ENCODE peak calls at places on chromosomes 13 and 19, in four cellular contexts. One of them, this sample, is unnamed.

GRCh38 chr19:41166888-41167804 is 25.9 kb upstream of the CYP2S1 start:
- DNase-seq in effector memory CD4-positive, alpha-beta T cell: no peak
- DNase-seq in cardiac muscle cell: no peak
- DNase-seq in tibial artery: no peak
- DNase-seq in this sample: no peak

GRCh38 chr13:113548171-113548641 is 36.3 kb upstream of the TFDP1 start:
- DNase-seq in effector memory CD4-positive, alpha-beta T cell: no peak
- DNase-seq in cardiac muscle cell: no peak
- DNase-seq in tibial artery: no peak
- DNase-seq in this sample: no peak

GRCh38 chr19:10473192-10473591 is 30.0 kb downstream of the KEAP1 start:
- DNase-seq in effector memory CD4-positive, alpha-beta T cell: no peak
- DNase-seq in cardiac muscle cell: no peak
- DNase-seq in tibial artery: no peak
- DNase-seq in this sample: no peak

GRCh38 chr13:72864142-72865035 is 82.5 kb downstream of the PIBF1 start:
- DNase-seq in effector memory CD4-positive, alpha-beta T cell: no peak
- DNase-seq in cardiac muscle cell: no peak
- DNase-seq in tibial artery: no peak
- DNase-seq in this sample: no peak

GRCh38 chr19:28164214-28164613 is 1048.7 kb downstream of the UQCRFS1 start:
- DNase-seq in effector memory CD4-positive, alpha-beta T cell: no peak
- DNase-seq in cardiac muscle cell: peak; percentile 36
- DNase-seq in tibial artery: no peak
- DNase-seq in this sample: no peak

GRCh38 chr13:43805071-43805468 is 18.3 kb upstream of the ENOX1 start:
- DNase-seq in effector memory CD4-positive, alpha-beta T cell: no peak
- DNase-seq in cardiac muscle cell: no peak
- DNase-seq in tibial artery: no peak
- DNase-seq in this sample: peak; percentile 50

GRCh38 chr19:34595683-34596082 is 81.3 kb downstream of the SCGB2B2 start:
- DNase-seq in effector memory CD4-positive, alpha-beta T cell: no peak
- DNase-seq in cardiac muscle cell: no peak
- DNase-seq in tibial artery: no peak
- DNase-seq in this sample: no peak

GRCh38 chr19:41521860-41522555 is 54.0 kb upstream of the CEACAM21 start:
- DNase-seq in effector memory CD4-positive, alpha-beta T cell: peak; percentile 27
- DNase-seq in cardiac muscle cell: peak; percentile 2
- DNase-seq in tibial artery: no peak
- DNase-seq in this sample: no peak

GRCh38 chr19:13118424-13119193 is 545 bp downstream of the NACC1 start:
- DNase-seq in effector memory CD4-positive, alpha-beta T cell: peak; percentile 28
- DNase-seq in cardiac muscle cell: peak; percentile 84
- DNase-seq in tibial artery: no peak
- DNase-seq in this sample: no peak
- H3K4me1 ChIP-seq in effector memory CD4-positive, alpha-beta T cell: peaks cover 36% of the 10 kb centered on the region
- H3K4me1 ChIP-seq in cardiac muscle cell: peaks cover 11% of the 10 kb centered on the region
- H3K4me1 ChIP-seq in tibial artery: no peaks in the 10 kb centered on the region
- H3K4me1 ChIP-seq in this sample: peaks cover 26% of the 10 kb centered on the region

DNA sequence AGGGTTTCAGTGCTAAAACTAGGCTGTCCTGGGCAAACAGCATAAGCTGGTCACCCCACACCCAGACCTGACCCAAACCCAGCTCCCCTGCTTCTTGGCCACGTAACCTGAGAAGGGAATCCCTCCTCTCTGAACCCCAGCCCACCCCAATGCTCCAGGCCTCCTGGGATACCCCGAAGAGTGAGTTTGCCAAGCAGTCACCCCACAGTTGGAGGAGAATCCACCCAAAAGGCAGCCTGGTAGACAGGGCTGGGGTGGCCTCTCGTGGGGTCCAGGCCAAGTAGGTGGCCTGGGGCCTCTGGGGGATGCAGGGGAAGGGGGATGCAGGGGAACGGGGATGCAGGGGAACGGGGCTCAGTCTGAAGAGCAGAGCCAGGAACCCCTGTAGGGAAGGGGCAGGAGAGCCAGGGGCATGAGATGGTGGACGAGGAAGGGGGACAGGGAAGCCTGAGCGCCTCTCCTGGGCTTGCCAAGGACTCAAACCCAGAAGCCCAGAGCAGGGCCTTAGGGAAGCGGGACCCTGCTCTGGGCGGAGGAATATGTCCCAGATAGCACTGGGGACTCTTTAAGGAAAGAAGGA is 2.8 kb downstream of the PPP1R12C start:
- DNase-seq in effector memory CD4-positive, alpha-beta T cell: no peak
- DNase-seq in cardiac muscle cell: no peak
- DNase-seq in tibial artery: no peak
- DNase-seq in this sample: no peak
- H3K27ac ChIP-seq in effector memory CD4-positive, alpha-beta T cell: no peak overlapping the region
- H3K27ac ChIP-seq in cardiac muscle cell: no peak overlapping the region
- H3K27ac ChIP-seq in tibial artery: peak overlapping the region; percentile 92
- H3K27ac ChIP-seq in this sample: no peak overlapping the region

GRCh38 chr13:35769812-35770211 is 293.3 kb upstream of the MAB21L1 start:
- DNase-seq in effector memory CD4-positive, alpha-beta T cell: no peak
- DNase-seq in cardiac muscle cell: no peak
- DNase-seq in tibial artery: no peak
- DNase-seq in this sample: no peak

GRCh38 chr13:35768126-35768525 is 291.6 kb upstream of the MAB21L1 start:
- DNase-seq in effector memory CD4-positive, alpha-beta T cell: no peak
- DNase-seq in cardiac muscle cell: no peak
- DNase-seq in tibial artery: no peak
- DNase-seq in this sample: no peak

GRCh38 chr13:35770756-35771291 is 294.3 kb upstream of the MAB21L1 start:
- DNase-seq in effector memory CD4-positive, alpha-beta T cell: no peak
- DNase-seq in cardiac muscle cell: no peak
- DNase-seq in tibial artery: no peak
- DNase-seq in this sample: no peak

GRCh38 chr13:35768551-35768950 is 292.1 kb upstream of the MAB21L1 start:
- DNase-seq in effector memory CD4-positive, alpha-beta T cell: no peak
- DNase-seq in cardiac muscle cell: no peak
- DNase-seq in tibial artery: no peak
- DNase-seq in this sample: no peak

DNA sequence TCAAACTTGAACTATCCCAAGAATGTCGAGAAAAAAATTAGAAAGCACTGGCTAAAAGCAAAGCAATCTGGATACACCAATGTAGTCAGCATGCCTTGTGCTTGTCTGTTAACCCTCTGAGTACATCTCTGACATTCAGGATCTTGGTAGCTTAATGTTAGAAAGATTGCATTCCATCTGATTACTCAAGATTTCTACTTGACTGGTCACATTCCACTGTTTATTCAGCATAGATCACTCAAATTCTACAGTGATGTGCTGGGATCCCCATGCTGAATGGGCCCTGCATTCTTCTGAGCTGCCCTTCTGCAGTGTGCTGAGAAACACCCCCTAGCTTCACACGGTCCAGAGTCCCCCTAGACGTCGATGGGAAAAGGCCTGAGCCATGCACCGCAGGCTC is 295.4 kb upstream of the MAB21L1 start:
- DNase-seq in effector memory CD4-positive, alpha-beta T cell: no peak
- DNase-seq in cardiac muscle cell: no peak
- DNase-seq in tibial artery: no peak
- DNase-seq in this sample: no peak
- H3K4me1 ChIP-seq in effector memory CD4-positive, alpha-beta T cell: no peaks in the 10 kb centered on the region
- H3K4me1 ChIP-seq in cardiac muscle cell: no peaks in the 10 kb centered on the region
- H3K4me1 ChIP-seq in tibial artery: no peaks in the 10 kb centered on the region
- H3K4me1 ChIP-seq in this sample: no peaks in the 10 kb centered on the region

DNA sequence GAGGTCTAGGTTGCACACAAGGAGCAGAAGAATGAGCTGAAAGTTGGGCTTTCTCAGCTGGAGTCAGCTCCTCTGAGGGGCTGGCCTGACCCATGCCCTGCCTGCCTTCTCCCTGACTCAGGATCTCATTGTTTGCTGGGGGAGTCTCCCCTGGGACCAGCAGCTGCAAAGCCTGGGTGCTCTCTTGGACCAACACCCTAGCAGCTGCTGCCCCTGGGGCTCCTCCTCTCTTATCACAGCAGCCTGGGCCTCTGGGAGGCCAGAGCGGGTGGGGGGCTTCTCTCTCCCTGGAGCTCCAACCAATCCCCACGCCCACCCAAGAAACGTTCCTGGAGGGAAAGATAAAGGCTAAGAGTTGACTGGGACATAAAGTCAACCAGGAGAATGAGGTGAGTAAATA is 1.6 kb upstream of the FCGBP start:
- DNase-seq in effector memory CD4-positive, alpha-beta T cell: no peak
- DNase-seq in cardiac muscle cell: no peak
- DNase-seq in tibial artery: no peak
- DNase-seq in this sample: no peak
- H3K27ac ChIP-seq in effector memory CD4-positive, alpha-beta T cell: peak overlapping the region; percentile 15
- H3K27ac ChIP-seq in cardiac muscle cell: no peak overlapping the region
- H3K27ac ChIP-seq in tibial artery: no peak overlapping the region
- H3K27ac ChIP-seq in this sample: no peak overlapping the region